ENCODE peak calls at places on chromosome 22, in eight cellular contexts. O is astrocyte; H is left lung; W is GM04503; X is lower lobe of right lung; Z is stimulated activated naive CD4-positive, alpha-beta T cell; U is activated T-helper 1 cell treated with anti-CD3 and anti-CD28 coated beads, Interleukin-2, amount 50 U/mL, for 16 hours; D is AG04449. V is an unnamed sample.

GRCh38 chr22:33579448-33580093 is 340.7 kb downstream of the LARGE1 start:
- DNase-seq in O (peak; percentile 8), H (no peak), W (peak; percentile 8), X (no peak), Z (no peak), U (no peak), D (no peak), V (peak; percentile 50)

GRCh38 chr22:43891360-43892182 is at the start of gene PNPLA5:
- DNase-seq in O (no peak), H (no peak), W (no peak), X (no peak), Z (no peak), U (no peak), D (no peak), V (peak; percentile 49)

GRCh38 chr22:20131856-20132685 is 467 bp downstream of the ZDHHC8 start:
- DNase-seq in O (no peak), H (peak; percentile 85), W (no peak), X (peak; percentile 79), Z (no peak), U (no peak), D (no peak), V (no peak)

GRCh38 chr22:46058591-46059519 is 81.9 kb upstream of the WNT7B start:
- DNase-seq in O (peak; percentile 39), H (peak; percentile 70), W (no peak), X (peak; percentile 48), Z (no peak), U (no peak), D (no peak), V (no peak)

GRCh38 chr22:31736458-31736857 is 13.5 kb downstream of the PRR14L start:
- DNase-seq in O (no peak), H (no peak), W (no peak), X (no peak), Z (no peak), U (no peak), D (no peak), V (no peak)

GRCh38 chr22:17258015-17258827 is 39.0 kb upstream of the ADA2 start:
- DNase-seq in O (peak; percentile 24), H (no peak), W (no peak), X (peak; percentile 60), Z (peak; percentile 4), U (peak; percentile 26), D (no peak), V (peak; percentile 61)

GRCh38 chr22:38413085-38414008 is 41.7 kb downstream of the KCNJ4 start:
- DNase-seq in O (no peak), H (peak; percentile 79), W (no peak), X (peak; percentile 46), Z (no peak), U (no peak), D (no peak), V (no peak)

GRCh38 chr22:19799322-19800190 is 39.0 kb downstream of the TBX1 start:
- DNase-seq in O (peak; percentile 95), H (peak; percentile 63), W (peak; percentile 88), X (peak; percentile 41), Z (no peak), U (no peak), D (peak; percentile 78), V (no peak)

GRCh38 chr22:21937041-21937820 is 15.4 kb downstream of the PPM1F start:
- DNase-seq in O (no peak), H (no peak), W (no peak), X (peak; percentile 69), Z (no peak), U (no peak), D (no peak), V (no peak)

GRCh38 chr22:19942071-19942885 is 660 bp upstream of the TXNRD2 start:
- DNase-seq in O (peak; percentile 69), H (peak; percentile 79), W (peak; percentile 57), X (peak; percentile 67), Z (no peak), U (no peak), D (no peak), V (peak; percentile 25)

GRCh38 chr22:19643448-19644313 is 70.6 kb upstream of the SEPTIN5 start:
- DNase-seq in O (no peak), H (no peak), W (no peak), X (no peak), Z (no peak), U (no peak), D (no peak), V (no peak)

GRCh38 chr22:19168088-19168890 is 10.2 kb downstream of the SLC25A1 start:
- DNase-seq in O (no peak), H (no peak), W (no peak), X (no peak), Z (no peak), U (no peak), D (no peak), V (no peak)

GRCh38 chr22:39518996-39519680 is 1.2 kb upstream of the ATF4 start:
- DNase-seq in O (peak; percentile 46), H (peak; percentile 79), W (no peak), X (peak; percentile 55), Z (no peak), U (no peak), D (no peak), V (peak; percentile 43)

GRCh38 chr22:31229402-31230140 is 17.5 kb downstream of the LIMK2 start:
- DNase-seq in O (peak; percentile 38), H (no peak), W (no peak), X (no peak), Z (peak; percentile 20), U (no peak), D (no peak), V (no peak)

GRCh38 chr22:37254867-37255233 is 10.8 kb upstream of the RAC2 start:
- DNase-seq in O (peak; percentile 74), H (no peak), W (no peak), X (no peak), Z (no peak), U (no peak), D (no peak), V (no peak)

GRCh38 chr22:49996532-49997220 is 15.9 kb downstream of the IL17REL start:
- DNase-seq in O (no peak), H (no peak), W (no peak), X (peak; percentile 38), Z (no peak), U (no peak), D (no peak), V (no peak)